ENCODE peak calls at places on chromosomes 3 and 15, in six cellular contexts. I is esophagus mucosa; K is GM12878; J is T-helper 17 cell; C is effector memory CD8-positive, alpha-beta T cell; V is activated naive CD4-positive, alpha-beta T cell treated with anti-CD3 and anti-CD28 coated beads, Interleukin-2, amount 50 U/mL, for 72 hours. W is an unnamed sample.
A peak's percentile ranks its signal among the peaks of the same experiment; 100 is the strongest.

GRCh38 chr3:151919446-151919845 is 46.0 kb downstream of the SUCNR1 start:
- ATAC-seq in I (peak; percentile 90), K (no peak), J (no peak), C (no peak), V (no peak), W (no peak)

GRCh38 chr3:27483117-27484001 is 825 bp downstream of the SLC4A7 start:
- ATAC-seq in I (no peak), K (peak; percentile 28), J (no peak), C (peak; percentile 3), V (peak; percentile 6), W (peak; percentile 3)

GRCh38 chr3:8841472-8841871 is 72.1 kb upstream of the OXTR start:
- ATAC-seq in I (no peak), K (no peak), J (no peak), C (no peak), V (no peak), W (no peak)

GRCh38 chr3:13718000-13718399 is 161.9 kb downstream of the WNT7A start:
- ATAC-seq in I (no peak), K (no peak), J (no peak), C (no peak), V (no peak), W (no peak)

GRCh38 chr15:78933187-78934062 is 11.4 kb downstream of the CTSH start:
- ATAC-seq in I (no peak), K (no peak), J (no peak), C (no peak), V (no peak), W (no peak)

GRCh38 chr3:112407214-112407887 is 74.4 kb downstream of the CD200 start:
- ATAC-seq in I (no peak), K (peak; percentile 76), J (peak; percentile 48), C (no peak), V (peak; percentile 32), W (peak; percentile 51)

GRCh38 chr3:12284591-12284990 is 4.3 kb upstream of the PPARG start:
- ATAC-seq in I (no peak), K (no peak), J (no peak), C (no peak), V (no peak), W (no peak)

GRCh38 chr3:27714692-27715453 is 7.2 kb downstream of the EOMES start:
- ATAC-seq in I (peak; percentile 65), K (peak; percentile 49), J (no peak), C (peak; percentile 6), V (no peak), W (no peak)

GRCh38 chr3:39540162-39540921 is 72.9 kb downstream of the MOBP start:
- ATAC-seq in I (peak; percentile 36), K (peak; percentile 58), J (no peak), C (no peak), V (peak; percentile 75), W (no peak)

GRCh38 chr3:39806820-39807219 is 2.6 kb upstream of the MYRIP start:
- ATAC-seq in I (no peak), K (no peak), J (no peak), C (no peak), V (no peak), W (no peak)

GRCh38 chr3:73490453-73491311 is 134.1 kb downstream of the PDZRN3 start:
- ATAC-seq in I (no peak), K (no peak), J (no peak), C (no peak), V (no peak), W (no peak)

GRCh38 chr3:193928354-193929209 is 207.4 kb upstream of the HES1 start:
- ATAC-seq in I (peak; percentile 96), K (no peak), J (no peak), C (no peak), V (peak; percentile 51), W (no peak)

W was measured in stimulated activated memory B cell treated with anti-CD40 and anti-IgM and Interleukin-4, amounts not matched to agents 10 μg/mL and 1 μg/mL and 100 μg/mL, for 72 hours.